ENCODE peak calls at places on chromosome 5, in ten cellular contexts. One of them, this sample, is unnamed.

GRCh38 chr5:57358796-57359592 is 123.6 kb downstream of the ACTBL2 start:
- DNase-seq in right atrium auricular region: no peak
- DNase-seq in astrocyte of the spinal cord: no peak
- DNase-seq in psoas muscle: no peak
- DNase-seq in GM12865: no peak
- DNase-seq in ovary: no peak
- DNase-seq in GM20000: no peak
- DNase-seq in fibroblast of mammary gland: no peak
- DNase-seq in lung: no peak
- DNase-seq in endothelial cell: no peak
- DNase-seq in this sample: no peak

GRCh38 chr5:7668161-7668560 is 182.8 kb downstream of the CFAP90 start:
- DNase-seq in right atrium auricular region: no peak
- DNase-seq in astrocyte of the spinal cord: no peak
- DNase-seq in psoas muscle: no peak
- DNase-seq in GM12865: no peak
- DNase-seq in ovary: no peak
- DNase-seq in GM20000: no peak
- DNase-seq in fibroblast of mammary gland: no peak
- DNase-seq in lung: no peak
- DNase-seq in endothelial cell: no peak
- DNase-seq in this sample: no peak

GRCh38 chr5:91486638-91487037 is 103.5 kb upstream of the ARRDC3 start:
- DNase-seq in right atrium auricular region: no peak
- DNase-seq in astrocyte of the spinal cord: peak; percentile 26
- DNase-seq in psoas muscle: no peak
- DNase-seq in GM12865: no peak
- DNase-seq in ovary: no peak
- DNase-seq in GM20000: no peak
- DNase-seq in fibroblast of mammary gland: peak; percentile 80
- DNase-seq in lung: no peak
- DNase-seq in endothelial cell: no peak
- DNase-seq in this sample: no peak

GRCh38 chr5:180080670-180081280 is 9.2 kb upstream of the RNF130 start:
- DNase-seq in right atrium auricular region: no peak
- DNase-seq in astrocyte of the spinal cord: no peak
- DNase-seq in psoas muscle: no peak
- DNase-seq in GM12865: no peak
- DNase-seq in ovary: no peak
- DNase-seq in GM20000: no peak
- DNase-seq in fibroblast of mammary gland: no peak
- DNase-seq in lung: no peak
- DNase-seq in endothelial cell: no peak
- DNase-seq in this sample: no peak

GRCh38 chr5:137400571-137400970 is 98.6 kb downstream of the SPOCK1 start:
- DNase-seq in right atrium auricular region: no peak
- DNase-seq in astrocyte of the spinal cord: no peak
- DNase-seq in psoas muscle: no peak
- DNase-seq in GM12865: no peak
- DNase-seq in ovary: no peak
- DNase-seq in GM20000: no peak
- DNase-seq in fibroblast of mammary gland: no peak
- DNase-seq in lung: no peak
- DNase-seq in endothelial cell: no peak
- DNase-seq in this sample: no peak

GRCh38 chr5:135880278-135880677 is 15.4 kb downstream of the IL9 start:
- DNase-seq in right atrium auricular region: no peak
- DNase-seq in astrocyte of the spinal cord: no peak
- DNase-seq in psoas muscle: no peak
- DNase-seq in GM12865: peak; percentile 31
- DNase-seq in ovary: no peak
- DNase-seq in GM20000: no peak
- DNase-seq in fibroblast of mammary gland: peak; percentile 15
- DNase-seq in lung: no peak
- DNase-seq in endothelial cell: peak; percentile 44
- DNase-seq in this sample: no peak

GRCh38 chr5:75243100-75243499 is 6.4 kb upstream of the ANKRD31 start:
- DNase-seq in right atrium auricular region: no peak
- DNase-seq in astrocyte of the spinal cord: no peak
- DNase-seq in psoas muscle: no peak
- DNase-seq in GM12865: no peak
- DNase-seq in ovary: no peak
- DNase-seq in GM20000: no peak
- DNase-seq in fibroblast of mammary gland: no peak
- DNase-seq in lung: no peak
- DNase-seq in endothelial cell: no peak
- DNase-seq in this sample: no peak

GRCh38 chr5:82635561-82636288 is 357.6 kb upstream of the RPS23 start:
- DNase-seq in right atrium auricular region: no peak
- DNase-seq in astrocyte of the spinal cord: peak; percentile 93
- DNase-seq in psoas muscle: no peak
- DNase-seq in GM12865: peak; percentile 5
- DNase-seq in ovary: no peak
- DNase-seq in GM20000: no peak
- DNase-seq in fibroblast of mammary gland: peak; percentile 75
- DNase-seq in lung: no peak
- DNase-seq in endothelial cell: no peak
- DNase-seq in this sample: no peak

GRCh38 chr5:147148715-147149114 is 86.1 kb upstream of the STK32A start:
- DNase-seq in right atrium auricular region: no peak
- DNase-seq in astrocyte of the spinal cord: no peak
- DNase-seq in psoas muscle: no peak
- DNase-seq in GM12865: no peak
- DNase-seq in ovary: no peak
- DNase-seq in GM20000: no peak
- DNase-seq in fibroblast of mammary gland: no peak
- DNase-seq in lung: no peak
- DNase-seq in endothelial cell: no peak
- DNase-seq in this sample: no peak

GRCh38 chr5:142545653-142546322 is 140.1 kb downstream of the FGF1 start:
- DNase-seq in right atrium auricular region: no peak
- DNase-seq in astrocyte of the spinal cord: peak; percentile 59
- DNase-seq in psoas muscle: no peak
- DNase-seq in GM12865: no peak
- DNase-seq in ovary: no peak
- DNase-seq in GM20000: no peak
- DNase-seq in fibroblast of mammary gland: peak; percentile 82
- DNase-seq in lung: no peak
- DNase-seq in endothelial cell: no peak
- DNase-seq in this sample: no peak

GRCh38 chr5:142540774-142541466 is 145.0 kb downstream of the FGF1 start:
- DNase-seq in right atrium auricular region: peak; percentile 64
- DNase-seq in astrocyte of the spinal cord: peak; percentile 72
- DNase-seq in psoas muscle: peak; percentile 60
- DNase-seq in GM12865: no peak
- DNase-seq in ovary: no peak
- DNase-seq in GM20000: no peak
- DNase-seq in fibroblast of mammary gland: peak; percentile 96
- DNase-seq in lung: no peak
- DNase-seq in endothelial cell: no peak
- DNase-seq in this sample: no peak

GRCh38 chr5:142544946-142545652 is 140.8 kb downstream of the FGF1 start:
- DNase-seq in right atrium auricular region: no peak
- DNase-seq in astrocyte of the spinal cord: peak; percentile 30
- DNase-seq in psoas muscle: no peak
- DNase-seq in GM12865: no peak
- DNase-seq in ovary: no peak
- DNase-seq in GM20000: no peak
- DNase-seq in fibroblast of mammary gland: peak; percentile 29
- DNase-seq in lung: no peak
- DNase-seq in endothelial cell: no peak
- DNase-seq in this sample: no peak

GRCh38 chr5:142543951-142544753 is 141.7 kb downstream of the FGF1 start:
- DNase-seq in right atrium auricular region: no peak
- DNase-seq in astrocyte of the spinal cord: no peak
- DNase-seq in psoas muscle: no peak
- DNase-seq in GM12865: no peak
- DNase-seq in ovary: no peak
- DNase-seq in GM20000: no peak
- DNase-seq in fibroblast of mammary gland: peak; percentile 15
- DNase-seq in lung: no peak
- DNase-seq in endothelial cell: no peak
- DNase-seq in this sample: no peak

GRCh38 chr5:142542906-142543305 is 143.0 kb downstream of the FGF1 start:
- DNase-seq in right atrium auricular region: no peak
- DNase-seq in astrocyte of the spinal cord: peak; percentile 26
- DNase-seq in psoas muscle: no peak
- DNase-seq in GM12865: no peak
- DNase-seq in ovary: no peak
- DNase-seq in GM20000: no peak
- DNase-seq in fibroblast of mammary gland: peak; percentile 80
- DNase-seq in lung: no peak
- DNase-seq in endothelial cell: no peak
- DNase-seq in this sample: no peak
- TF ChIP-seq CTCF in right atrium auricular region: peak; percentile 26
- TF ChIP-seq CTCF in astrocyte of the spinal cord: peak; percentile 19
- TF ChIP-seq CTCF in psoas muscle: peak; percentile 15
- TF ChIP-seq CTCF in GM12865: no peak
- TF ChIP-seq CTCF in ovary: no peak
- TF ChIP-seq CTCF in GM20000: no peak
- TF ChIP-seq CTCF in fibroblast of mammary gland: peak; percentile 43
- TF ChIP-seq CTCF in lung: no peak
- TF ChIP-seq CTCF in endothelial cell: no peak
- TF ChIP-seq CTCF in this sample: no peak

GRCh38 chr5:177494356-177495195 is 2.8 kb downstream of the PDLIM7 start:
- DNase-seq in right atrium auricular region: peak; percentile 90
- DNase-seq in astrocyte of the spinal cord: peak; percentile 96
- DNase-seq in psoas muscle: peak; percentile 69
- DNase-seq in GM12865: peak; percentile 46
- DNase-seq in ovary: peak; percentile 77
- DNase-seq in GM20000: peak; percentile 74
- DNase-seq in fibroblast of mammary gland: peak; percentile 93
- DNase-seq in lung: peak; percentile 65
- DNase-seq in endothelial cell: no peak
- DNase-seq in this sample: peak; percentile 98

GRCh38 chr5:177497297-177498012 is at the start of gene PDLIM7:
- DNase-seq in right atrium auricular region: peak; percentile 97
- DNase-seq in astrocyte of the spinal cord: peak; percentile 99
- DNase-seq in psoas muscle: peak; percentile 96
- DNase-seq in GM12865: peak; percentile 97
- DNase-seq in ovary: peak; percentile 97
- DNase-seq in GM20000: peak; percentile 98
- DNase-seq in fibroblast of mammary gland: peak; percentile 96
- DNase-seq in lung: peak; percentile 94
- DNase-seq in endothelial cell: peak; percentile 98
- DNase-seq in this sample: peak; percentile 98

GRCh38 chr5:177497011-177497296 is 450 bp downstream of the PDLIM7 start:
- DNase-seq in right atrium auricular region: no peak
- DNase-seq in astrocyte of the spinal cord: no peak
- DNase-seq in psoas muscle: no peak
- DNase-seq in GM12865: no peak
- DNase-seq in ovary: no peak
- DNase-seq in GM20000: no peak
- DNase-seq in fibroblast of mammary gland: no peak
- DNase-seq in lung: no peak
- DNase-seq in endothelial cell: no peak
- DNase-seq in this sample: no peak

GRCh38 chr5:177495243-177496060 is 2.0 kb downstream of the PDLIM7 start:
- DNase-seq in right atrium auricular region: peak; percentile 86
- DNase-seq in astrocyte of the spinal cord: peak; percentile 97
- DNase-seq in psoas muscle: peak; percentile 67
- DNase-seq in GM12865: peak; percentile 60
- DNase-seq in ovary: peak; percentile 64
- DNase-seq in GM20000: peak; percentile 53
- DNase-seq in fibroblast of mammary gland: peak; percentile 84
- DNase-seq in lung: no peak
- DNase-seq in endothelial cell: peak; percentile 44
- DNase-seq in this sample: peak; percentile 90

DNA sequence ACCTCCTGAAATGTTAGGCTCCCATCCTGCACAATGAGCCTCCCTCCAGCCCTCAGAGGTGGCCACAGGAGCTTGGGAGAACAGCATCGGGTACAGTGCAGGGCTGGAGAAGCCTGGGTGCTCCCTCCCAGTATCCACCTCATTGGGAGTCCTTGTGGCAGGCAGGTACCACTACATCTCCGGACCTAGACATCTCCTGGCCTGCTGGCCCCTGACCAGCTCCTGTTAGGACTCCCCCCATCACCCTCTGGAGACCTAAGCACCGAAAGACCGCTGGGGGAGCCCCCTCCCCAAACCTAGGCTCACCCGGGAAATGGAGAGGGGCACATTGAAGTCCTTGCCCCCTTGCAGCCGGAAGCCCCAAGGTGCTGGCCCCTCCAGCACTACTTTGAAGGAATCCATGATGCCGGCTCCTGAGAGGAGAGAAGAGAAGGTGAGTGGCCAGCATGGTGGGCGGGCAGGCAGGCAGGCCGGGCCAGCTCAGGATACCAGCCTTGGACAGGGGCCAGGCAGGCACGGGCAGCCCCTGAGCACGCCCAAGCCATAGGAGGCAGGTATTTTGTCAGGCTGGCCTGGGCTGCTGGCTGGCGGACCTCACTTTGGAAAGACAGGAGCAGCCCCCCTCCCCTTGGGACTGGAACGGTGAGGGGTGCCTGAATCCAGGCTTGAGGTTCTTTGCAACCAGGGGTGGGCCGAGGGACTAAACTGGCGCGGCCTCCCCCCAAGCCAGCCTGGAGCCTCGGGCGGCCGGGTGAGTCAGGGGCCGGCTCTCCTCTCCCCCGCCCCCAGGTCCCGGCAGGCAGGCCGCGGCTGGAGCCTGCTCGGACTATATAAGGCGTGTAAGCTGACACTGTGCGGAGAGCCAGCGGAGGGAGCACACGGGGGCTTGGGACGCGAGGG is 1.0 kb downstream of the PDLIM7 start:
- DNase-seq in right atrium auricular region: peak; percentile 84
- DNase-seq in astrocyte of the spinal cord: peak; percentile 97
- DNase-seq in psoas muscle: peak; percentile 87
- DNase-seq in GM12865: peak; percentile 46
- DNase-seq in ovary: peak; percentile 86
- DNase-seq in GM20000: peak; percentile 76
- DNase-seq in fibroblast of mammary gland: peak; percentile 92
- DNase-seq in lung: peak; percentile 55
- DNase-seq in endothelial cell: peak; percentile 77
- DNase-seq in this sample: peak; percentile 98
- TF ChIP-seq CTCF in right atrium auricular region: no peak
- TF ChIP-seq CTCF in astrocyte of the spinal cord: peak; percentile 51
- TF ChIP-seq CTCF in psoas muscle: peak; percentile 30
- TF ChIP-seq CTCF in GM12865: peak; percentile 12
- TF ChIP-seq CTCF in ovary: no peak
- TF ChIP-seq CTCF in GM20000: no peak
- TF ChIP-seq CTCF in fibroblast of mammary gland: peak; percentile 23
- TF ChIP-seq CTCF in lung: no peak
- TF ChIP-seq CTCF in endothelial cell: peak; percentile 26
- TF ChIP-seq CTCF in this sample: peak; percentile 16

GRCh38 chr5:45521067-45521466 is 175.1 kb downstream of the HCN1 start:
- DNase-seq in right atrium auricular region: no peak
- DNase-seq in astrocyte of the spinal cord: peak; percentile 60
- DNase-seq in psoas muscle: no peak
- DNase-seq in GM12865: no peak
- DNase-seq in ovary: no peak
- DNase-seq in GM20000: no peak
- DNase-seq in fibroblast of mammary gland: peak; percentile 4
- DNase-seq in lung: no peak
- DNase-seq in endothelial cell: peak; percentile 67
- DNase-seq in this sample: no peak
- TF ChIP-seq CTCF in right atrium auricular region: peak; percentile 38
- TF ChIP-seq CTCF in astrocyte of the spinal cord: peak; percentile 52
- TF ChIP-seq CTCF in psoas muscle: peak; percentile 47
- TF ChIP-seq CTCF in GM12865: no peak
- TF ChIP-seq CTCF in ovary: no peak
- TF ChIP-seq CTCF in GM20000: no peak
- TF ChIP-seq CTCF in fibroblast of mammary gland: peak; percentile 11
- TF ChIP-seq CTCF in lung: no peak
- TF ChIP-seq CTCF in endothelial cell: no peak
- TF ChIP-seq CTCF in this sample: peak; percentile 73

GRCh38 chr5:139251281-139251687 is 42.3 kb upstream of the MATR3 start:
- DNase-seq in right atrium auricular region: no peak
- DNase-seq in astrocyte of the spinal cord: no peak
- DNase-seq in psoas muscle: no peak
- DNase-seq in GM12865: peak; percentile 70
- DNase-seq in ovary: no peak
- DNase-seq in GM20000: peak; percentile 69
- DNase-seq in fibroblast of mammary gland: peak; percentile 12
- DNase-seq in lung: no peak
- DNase-seq in endothelial cell: no peak
- DNase-seq in this sample: no peak
- TF ChIP-seq CTCF in right atrium auricular region: no peak
- TF ChIP-seq CTCF in astrocyte of the spinal cord: peak; percentile 17
- TF ChIP-seq CTCF in psoas muscle: no peak
- TF ChIP-seq CTCF in GM12865: peak; percentile 59
- TF ChIP-seq CTCF in ovary: no peak
- TF ChIP-seq CTCF in GM20000: peak; percentile 54
- TF ChIP-seq CTCF in fibroblast of mammary gland: peak; percentile 31
- TF ChIP-seq CTCF in lung: peak; percentile 25
- TF ChIP-seq CTCF in endothelial cell: no peak
- TF ChIP-seq CTCF in this sample: no peak

This sample was measured in RWPE2.